ENCODE peak calls at places on chromosomes 7 and 10, in seven cellular contexts. N is adipocyte, G is tibial artery, I is fibroblast of lung, H is left lung, R is heart right ventricle, Z is IMR-90. E is an unnamed sample.

GRCh38 chr10:11742009-11742778 is at the start of gene ECHDC3:
- DNase-seq in G (peak; percentile 31), N (peak; percentile 39), R (peak; percentile 75), I (peak; percentile 61), Z (no peak), H (peak; percentile 79), E (peak; percentile 79)

GRCh38 chr10:69051303-69051702 is 36.6 kb upstream of the SRGN start:
- DNase-seq in Z (peak; percentile 82), G (peak; percentile 58), N (no peak), I (peak; percentile 46), H (peak; percentile 70), R (no peak), E (no peak)

GRCh38 chr10:85646312-85646711 is 720.3 kb downstream of the GRID1 start:
- DNase-seq in I (no peak), N (no peak), Z (no peak), R (no peak), H (no peak), G (no peak), E (no peak)

GRCh38 chr7:44281811-44282600 is 43.4 kb downstream of the CAMK2B start:
- DNase-seq in Z (no peak), H (peak; percentile 18), I (no peak), N (no peak), G (peak; percentile 15), R (peak; percentile 8), E (peak; percentile 6)

GRCh38 chr10:7407368-7408002 is 3.3 kb downstream of the SFMBT2 start:
- DNase-seq in R (peak; percentile 23), I (peak; percentile 49), Z (no peak), G (no peak), N (peak; percentile 28), H (no peak), E (peak; percentile 21)

GRCh38 chr10:10138685-10139084 is 879.0 kb upstream of the CELF2 start:
- DNase-seq in G (no peak), R (no peak), N (no peak), Z (no peak), H (no peak), I (peak; percentile 43), E (no peak)

GRCh38 chr7:98360221-98361124 is 40.4 kb downstream of the BAIAP2L1 start:
- DNase-seq in H (peak; percentile 54), I (no peak), R (no peak), G (no peak), N (no peak), Z (no peak), E (no peak)

GRCh38 chr7:55877308-55877707 is 9.9 kb upstream of the ZNF713 start:
- DNase-seq in R (no peak), Z (no peak), I (no peak), G (no peak), H (no peak), N (no peak), E (no peak)

GRCh38 chr10:69951658-69952057 is 101.0 kb upstream of the MACROH2A2 start:
- DNase-seq in H (no peak), I (no peak), Z (no peak), N (no peak), R (no peak), G (no peak), E (no peak)

GRCh38 chr7:38630720-38631673 is at the start of gene AMPH:
- DNase-seq in H (peak; percentile 51), I (peak; percentile 53), N (peak; percentile 81), Z (peak; percentile 40), R (peak; percentile 75), G (peak; percentile 41), E (peak; percentile 75)

GRCh38 chr10:78859266-78859665 is 209.5 kb upstream of the ZMIZ1 start:
- DNase-seq in I (no peak), Z (no peak), H (no peak), G (no peak), R (no peak), N (no peak), E (no peak)

DNA sequence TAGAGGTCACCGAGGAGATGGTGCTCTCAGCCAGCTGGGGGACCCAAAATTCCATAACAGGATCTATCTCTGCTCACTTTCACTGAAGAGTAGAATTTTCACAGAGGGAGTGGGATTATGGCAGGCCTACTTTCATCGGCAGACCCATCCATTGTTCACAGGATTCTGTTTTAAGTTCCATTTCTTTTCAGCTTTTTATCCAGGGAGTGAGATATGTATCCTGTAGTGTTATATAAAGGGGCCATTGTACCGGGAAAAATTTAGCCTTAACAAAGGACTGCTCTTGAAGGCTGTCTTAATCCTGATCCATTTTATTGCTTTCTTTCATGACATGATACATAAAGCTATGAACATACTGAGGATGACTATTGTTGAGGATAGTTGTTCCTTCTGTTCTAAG is 369.9 kb upstream of the GHITM start:
- DNase-seq in G (no peak), N (no peak), H (no peak), I (no peak), R (no peak), Z (no peak), E (no peak)
- H3K4me1 ChIP-seq in G (no peaks in the 10 kb centered on the region), N (no peaks in the 10 kb centered on the region), H (no peaks in the 10 kb centered on the region), I (no peaks in the 10 kb centered on the region), R (no peaks in the 10 kb centered on the region), Z (no peaks in the 10 kb centered on the region), E (no peaks in the 10 kb centered on the region)

GRCh38 chr10:88077977-88078376 is 214.6 kb downstream of the PTEN start:
- DNase-seq in N (no peak), R (no peak), I (no peak), Z (no peak), G (no peak), H (no peak), E (no peak)

GRCh38 chr10:88076027-88076880 is 212.8 kb downstream of the PTEN start:
- DNase-seq in H (no peak), Z (no peak), N (no peak), G (no peak), R (no peak), I (no peak), E (no peak)

GRCh38 chr10:88073676-88074075 is 210.3 kb downstream of the PTEN start:
- DNase-seq in N (no peak), Z (no peak), R (no peak), G (no peak), H (no peak), I (no peak), E (no peak)

GRCh38 chr10:88071814-88072380 is 208.5 kb downstream of the PTEN start:
- DNase-seq in Z (no peak), I (no peak), H (no peak), G (no peak), R (no peak), N (no peak), E (no peak)

GRCh38 chr10:88074971-88075370 is 211.5 kb downstream of the PTEN start:
- DNase-seq in R (no peak), N (no peak), G (no peak), H (no peak), I (no peak), Z (no peak), E (no peak)
- H3K4me1 ChIP-seq in R (no peaks in the 10 kb centered on the region), N (peaks cover under 1% of the 10 kb centered on the region), G (peaks cover 9% of the 10 kb centered on the region), H (peaks cover 34% of the 10 kb centered on the region), I (peaks cover 7% of the 10 kb centered on the region), Z (peaks cover 4% of the 10 kb centered on the region), E (no peaks in the 10 kb centered on the region)

DNA sequence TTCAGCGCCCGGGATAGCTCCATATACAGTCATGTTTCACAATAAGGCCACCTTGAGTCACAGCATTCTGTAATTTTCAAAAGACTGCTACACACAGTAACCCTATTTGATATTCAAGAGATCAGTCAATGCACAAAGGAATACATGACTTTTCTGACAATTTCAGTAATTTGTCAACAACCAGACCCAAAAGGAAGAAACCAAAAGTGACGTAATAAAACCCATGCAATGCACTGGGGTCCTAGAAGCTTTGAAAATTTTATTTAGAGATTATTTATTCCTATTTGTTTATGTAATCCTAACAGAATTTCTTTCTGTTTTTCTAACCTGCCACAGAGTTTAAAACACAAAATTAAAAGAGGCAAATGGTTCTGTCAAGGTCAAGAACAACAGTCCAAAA is 421.2 kb downstream of the DPP6 start:
- DNase-seq in N (no peak), H (no peak), I (no peak), R (no peak), Z (no peak), G (no peak), E (no peak)
- H3K4me1 ChIP-seq in N (no peaks in the 10 kb centered on the region), H (no peaks in the 10 kb centered on the region), I (no peaks in the 10 kb centered on the region), R (no peaks in the 10 kb centered on the region), Z (no peaks in the 10 kb centered on the region), G (no peaks in the 10 kb centered on the region), E (no peaks in the 10 kb centered on the region)

GRCh38 chr7:31991846-31992245 is 78.4 kb downstream of the PDE1C start:
- DNase-seq in N (no peak), H (no peak), I (no peak), Z (peak; percentile 40), G (no peak), R (no peak), E (no peak)
- H3K4me1 ChIP-seq in N (peaks cover 18% of the 10 kb centered on the region), H (no peaks in the 10 kb centered on the region), I (peaks cover 4% of the 10 kb centered on the region), Z (peaks cover 10% of the 10 kb centered on the region), G (no peaks in the 10 kb centered on the region), R (no peaks in the 10 kb centered on the region), E (peaks cover 93% of the 10 kb centered on the region)

GRCh38 chr10:97428572-97428981 is 2.6 kb downstream of the PGAM1 start:
- DNase-seq in H (no peak), I (no peak), G (no peak), Z (no peak), R (no peak), N (peak; percentile 48), E (no peak)
- H3K4me1 ChIP-seq in H (peaks cover 52% of the 10 kb centered on the region), I (peaks cover 8% of the 10 kb centered on the region), G (peaks cover 31% of the 10 kb centered on the region), Z (peaks cover 6% of the 10 kb centered on the region), R (peaks cover 25% of the 10 kb centered on the region), N (peaks cover 37% of the 10 kb centered on the region), E (peaks cover 42% of the 10 kb centered on the region)

DNA sequence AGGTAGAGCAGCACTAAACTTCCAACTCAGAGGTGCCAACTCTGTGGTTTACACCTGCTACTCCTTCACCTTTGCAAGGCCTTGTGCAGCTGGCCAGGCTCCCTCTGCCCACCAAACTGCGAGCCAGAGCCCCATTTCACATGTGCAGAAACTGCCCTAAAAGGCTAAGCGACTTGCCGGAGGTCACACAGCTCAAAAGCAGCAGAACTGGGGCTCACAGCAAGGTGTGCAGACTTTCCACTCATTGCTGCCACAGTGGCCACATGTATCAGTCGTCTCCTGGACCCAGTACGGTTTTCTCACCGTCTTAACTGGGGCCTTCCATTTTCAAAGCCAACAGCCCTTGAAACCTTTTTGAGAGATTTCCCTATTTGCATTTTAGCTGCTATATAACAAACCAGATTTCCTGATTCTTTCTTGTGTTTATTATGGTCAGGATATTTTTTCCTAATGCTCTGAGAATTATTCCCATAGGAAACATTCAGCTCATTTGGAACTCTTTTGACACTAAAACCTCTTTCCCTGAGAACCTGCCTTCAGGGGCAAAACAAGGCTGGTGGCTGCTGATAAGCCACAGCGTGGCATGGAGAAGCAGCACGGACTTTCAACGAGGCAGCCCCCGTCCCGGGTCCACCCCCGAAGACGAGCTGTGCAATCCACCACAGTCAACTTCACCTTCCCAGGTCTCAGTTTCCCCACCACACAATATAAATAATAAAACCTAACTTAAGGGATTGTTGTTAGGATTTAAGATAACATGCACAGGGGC is 29.9 kb downstream of the SORBS1 start:
- DNase-seq in I (no peak), Z (no peak), G (no peak), N (no peak), R (no peak), H (no peak), E (no peak)
- H3K4me1 ChIP-seq in I (no peaks in the 10 kb centered on the region), Z (no peaks in the 10 kb centered on the region), G (peaks cover 93% of the 10 kb centered on the region), N (peaks cover 5% of the 10 kb centered on the region), R (peaks cover 79% of the 10 kb centered on the region), H (peaks cover 6% of the 10 kb centered on the region), E (peaks cover 100% of the 10 kb centered on the region)

DNA sequence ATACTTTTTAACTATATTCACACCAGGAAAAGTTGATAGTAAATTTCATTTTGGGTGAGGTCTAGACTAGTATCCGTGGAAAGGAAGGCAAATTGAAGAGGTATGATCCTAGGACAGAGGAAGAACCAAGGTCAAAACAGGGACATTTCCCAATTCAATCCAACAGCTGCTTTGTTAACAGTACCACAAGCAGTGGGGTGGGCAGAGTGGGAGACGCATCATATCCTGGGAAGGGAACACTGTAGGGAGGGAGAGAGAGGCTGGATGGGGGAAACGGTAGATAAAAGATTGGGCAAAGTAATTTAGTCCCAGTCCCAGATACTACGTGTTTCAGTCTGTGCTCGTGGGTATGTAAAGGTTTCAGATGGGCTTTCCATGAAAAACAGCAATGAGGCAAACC is 9.2 kb upstream of the FAS start:
- DNase-seq in Z (no peak), I (no peak), N (no peak), R (no peak), G (no peak), H (no peak), E (no peak)
- H3K4me1 ChIP-seq in Z (peaks cover 10% of the 10 kb centered on the region), I (peaks cover 18% of the 10 kb centered on the region), N (peaks cover 21% of the 10 kb centered on the region), R (peaks cover 8% of the 10 kb centered on the region), G (peaks cover 44% of the 10 kb centered on the region), H (peaks cover 10% of the 10 kb centered on the region), E (peaks cover 70% of the 10 kb centered on the region)

E was measured in left ventricle myocardium inferior.